ENCODE peak calls at places on chromosomes 3 and 15, in five cellular contexts. N, E, B, W and X are unnamed samples.

GRCh38 chr3:133592843-133593242 is 19.4 kb downstream of the CDV3 start:
- DNase-seq in N (no peak), W (no peak), E (no peak), B (no peak), X (no peak)

GRCh38 chr15:66850078-66850991 is 148.3 kb downstream of the SMAD6 start:
- DNase-seq in N (no peak), E (no peak), W (no peak), B (no peak), X (no peak)

GRCh38 chr15:56428821-56429458 is 36.0 kb downstream of the MNS1 start:
- DNase-seq in B (peak), N (peak), E (no peak), W (peak), X (peak)

GRCh38 chr3:122993573-122993972 is 34.0 kb downstream of the SEMA5B start:
- DNase-seq in B (peak), E (no peak), N (no peak), W (no peak), X (no peak)

GRCh38 chr3:2099028-2099671 is 484 bp downstream of the CNTN4 start:
- DNase-seq in E (no peak), N (no peak), B (peak), W (no peak), X (no peak)

GRCh38 chr3:53026423-53027162 is 19.3 kb downstream of the SFMBT1 start:
- DNase-seq in N (no peak), E (no peak), B (peak), W (no peak), X (peak)

GRCh38 chr3:136173939-136174338 is 22.2 kb downstream of the MSL2 start:
- DNase-seq in W (no peak), N (no peak), B (no peak), E (no peak), X (no peak)

GRCh38 chr3:65928110-65928509 is 110.6 kb downstream of the MAGI1 start:
- DNase-seq in B (no peak), N (no peak), W (no peak), E (no peak), X (no peak)

GRCh38 chr3:13715167-13715954 is 164.5 kb downstream of the WNT7A start:
- DNase-seq in E (no peak), W (no peak), B (no peak), N (no peak), X (no peak)

GRCh38 chr15:36691596-36691995 is 112.2 kb downstream of the CDIN1 start:
- DNase-seq in B (no peak), W (no peak), N (no peak), E (no peak), X (no peak)

GRCh38 chr3:182216311-182216970 is 504.7 kb downstream of the SOX2 start:
- DNase-seq in W (no peak), E (no peak), N (no peak), B (no peak), X (no peak)

GRCh38 chr15:63080638-63081250 is 38.2 kb downstream of the TPM1 start:
- DNase-seq in W (no peak), N (no peak), E (no peak), B (no peak), X (no peak)

GRCh38 chr15:92822216-92823144 is 77.6 kb upstream of the CHD2 start:
- DNase-seq in B (peak), W (no peak), E (no peak), N (no peak), X (no peak)

DNA sequence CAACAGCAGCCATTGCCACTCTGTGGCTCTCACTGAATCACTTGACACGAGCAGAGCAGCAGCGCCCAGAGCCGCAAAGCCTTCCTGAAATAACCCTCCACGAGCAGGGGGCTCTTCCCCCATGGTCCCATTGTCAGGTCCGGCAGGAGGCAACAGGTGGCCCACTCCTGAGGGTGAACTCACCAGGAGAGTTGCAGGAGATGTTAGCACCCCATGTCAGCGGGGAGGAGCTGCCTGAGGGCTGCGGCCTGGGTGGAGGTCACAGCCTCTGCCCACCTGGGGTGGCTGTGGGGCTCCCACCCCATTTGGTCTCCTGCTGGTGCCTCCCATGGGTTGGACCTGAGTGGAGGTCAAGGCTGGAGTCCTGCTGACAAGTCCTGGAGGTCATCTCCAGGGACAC is 12.3 kb upstream of the C3orf22 start:
- DNase-seq in E (no peak), N (no peak), W (no peak), B (no peak), X (no peak)
- H3K4me3 ChIP-seq in E (no peak), N (no peak), W (no peak), B (no peak), X (no peak)

GRCh38 chr3:20056727-20057611 is 16.7 kb downstream of the KAT2B start:
- DNase-seq in N (peak), B (no peak), W (peak), E (no peak), X (no peak)
- H3K4me3 ChIP-seq in N (no peak), B (no peak), W (no peak), E (no peak), X (no peak)

GRCh38 chr3:30286811-30287210 is 319.6 kb upstream of the TGFBR2 start:
- DNase-seq in N (peak), W (peak), E (no peak), B (no peak), X (no peak)

GRCh38 chr3:30289324-30289723 is 317.1 kb upstream of the TGFBR2 start:
- DNase-seq in W (peak), B (no peak), N (peak), E (no peak), X (no peak)

GRCh38 chr3:30290479-30290878 is 315.9 kb upstream of the TGFBR2 start:
- DNase-seq in N (no peak), W (no peak), E (no peak), B (no peak), X (no peak)

GRCh38 chr3:30289751-30290150 is 316.6 kb upstream of the TGFBR2 start:
- DNase-seq in W (no peak), N (no peak), B (no peak), E (no peak), X (no peak)

DNA sequence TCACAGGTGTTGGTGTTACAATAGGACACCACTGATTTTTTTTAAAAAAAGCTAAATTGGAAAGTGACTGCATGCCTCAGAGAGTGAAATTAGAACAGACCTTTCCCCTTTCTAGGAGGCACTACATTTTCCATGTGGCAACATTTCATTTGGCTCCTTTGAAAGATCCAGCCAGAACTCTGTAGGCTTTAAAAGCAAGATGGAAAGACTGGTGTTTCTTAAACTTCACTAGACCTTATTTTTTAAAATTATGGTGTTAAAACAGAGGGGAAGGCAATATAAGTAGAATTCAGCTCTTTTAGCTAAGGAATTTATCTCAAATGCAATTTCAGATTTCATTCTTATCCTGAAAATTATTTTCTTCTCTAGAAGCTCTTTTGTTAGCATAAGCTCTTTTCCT is 317.6 kb upstream of the TGFBR2 start:
- DNase-seq in W (no peak), N (no peak), E (no peak), B (no peak), X (no peak)
- H3K4me3 ChIP-seq in W (no peak), N (no peak), E (no peak), B (no peak), X (no peak)

DNA sequence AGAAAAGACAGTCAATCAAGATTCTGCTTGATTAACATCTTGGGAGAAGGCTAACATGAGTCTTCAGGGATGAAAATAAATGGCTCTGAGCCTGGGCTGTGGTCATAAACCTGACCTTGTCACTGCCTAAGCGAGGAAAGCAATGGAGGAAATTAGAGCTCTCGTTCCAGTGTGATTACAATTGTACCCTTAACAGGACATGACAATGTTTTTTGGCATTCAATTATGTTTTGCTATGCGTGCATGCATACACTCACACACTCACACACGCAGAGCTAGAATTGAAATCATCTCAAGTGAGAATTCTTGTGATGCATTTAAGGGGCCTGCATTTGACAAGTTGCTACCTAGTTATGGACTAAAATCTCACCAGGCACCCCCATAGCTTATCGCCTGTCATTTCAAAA is 24.1 kb downstream of the ZNF80 start:
- DNase-seq in B (no peak), E (no peak), W (peak), N (peak), X (peak)
- H3K4me3 ChIP-seq in B (no peak), E (no peak), W (no peak), N (no peak), X (no peak)

GRCh38 chr3:16374047-16375019 is 109.3 kb downstream of the OXNAD1 start:
- DNase-seq in N (no peak), B (no peak), E (peak), W (no peak), X (no peak)
- H3K4me3 ChIP-seq in N (no peak), B (no peak), E (no peak), W (no peak), X (no peak)

GRCh38 chr3:37147676-37148075 is 26.7 kb downstream of the LRRFIP2 start:
- DNase-seq in W (no peak), B (no peak), N (no peak), E (no peak), X (no peak)
- H3K4me3 ChIP-seq in W (no peak), B (no peak), N (no peak), E (no peak), X (no peak)

DNA sequence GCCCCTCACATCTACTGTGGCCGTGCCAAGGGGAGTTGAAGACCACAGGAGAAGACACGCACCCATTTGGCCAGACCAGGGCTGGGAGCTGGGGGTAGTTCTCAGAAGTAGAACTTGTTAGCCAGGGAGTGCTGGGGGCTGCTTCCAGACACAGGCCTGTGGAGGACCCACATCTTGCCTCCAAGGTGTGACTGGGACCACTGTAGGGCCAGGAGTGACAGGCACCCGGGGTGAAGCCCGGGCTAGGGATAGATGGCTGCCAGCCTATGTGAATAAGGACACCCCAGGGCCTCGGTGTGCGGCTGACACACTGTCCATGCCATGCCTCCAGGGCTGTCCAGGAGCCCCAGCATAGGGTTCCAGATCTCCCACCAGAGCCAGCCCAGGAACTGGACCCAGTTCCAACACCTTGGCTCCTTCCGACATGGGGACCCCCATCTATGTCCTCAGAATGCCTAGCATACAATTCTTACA is 1.8 kb downstream of the ANPEP start:
- DNase-seq in B (no peak), E (no peak), N (no peak), W (no peak), X (no peak)
- H3K4me3 ChIP-seq in B (no peak), E (no peak), N (peak), W (peak), X (no peak)

GRCh38 chr3:152197451-152197850 is 71.3 kb upstream of the MBNL1 start:
- DNase-seq in N (no peak), B (no peak), E (no peak), W (no peak), X (no peak)
- H3K4me3 ChIP-seq in N (no peak), B (no peak), E (peak), W (no peak), X (no peak)

GRCh38 chr15:88403461-88403860 is 63.7 kb downstream of the MRPL46 start:
- DNase-seq in E (no peak), N (no peak), B (peak), W (no peak), X (no peak)
- H3K4me3 ChIP-seq in E (no peak), N (no peak), B (no peak), W (no peak), X (no peak)